ENCODE peak calls at places on chromosomes 13 and 19, in five cellular contexts. K is PC-3, I is HCT116, N is GM23248, S is neural progenitor cell. X is an unnamed sample. For H3K9me3, the result is how much of the 10 kb centered on the place peaks cover.

GRCh38 chr13:113920606-113921306 is 53.1 kb downstream of the C13orf46 start:
- DNase-seq in K (no peak), I (no peak), N (no peak), S (no peak), X (no peak)

GRCh38 chr19:2551172-2551863 is 75.4 kb downstream of the GADD45B start:
- DNase-seq in K (no peak), I (no peak), N (no peak), S (no peak), X (no peak)

GRCh38 chr19:40609561-40610395 is 8.6 kb downstream of the LTBP4 start:
- DNase-seq in K (no peak), I (peak), N (peak), S (peak), X (peak)

GRCh38 chr19:1453525-1454371 is 3.8 kb downstream of the APC2 start:
- DNase-seq in K (peak), I (no peak), N (peak), S (peak), X (no peak)

GRCh38 chr13:46817081-46817480 is 20.1 kb upstream of the ESD start:
- DNase-seq in K (no peak), I (no peak), N (peak), S (peak), X (no peak)

GRCh38 chr19:4577020-4577782 is 17.7 kb upstream of the SEMA6B start:
- DNase-seq in K (peak), I (no peak), N (peak), S (no peak), X (no peak)

GRCh38 chr13:50951366-50951765 is 41.8 kb downstream of the RNASEH2B start:
- DNase-seq in K (no peak), I (no peak), N (no peak), S (no peak), X (no peak)

GRCh38 chr13:114148521-114148855 is 16.1 kb upstream of the RASA3 start:
- DNase-seq in K (no peak), I (no peak), N (no peak), S (no peak), X (peak)

GRCh38 chr13:99320693-99321481 is 13.7 kb upstream of the GPR183 start:
- DNase-seq in K (peak), I (peak), N (peak), S (no peak), X (no peak)

GRCh38 chr13:87923713-87924112 is 252.5 kb downstream of the SLITRK5 start:
- DNase-seq in K (no peak), I (no peak), N (no peak), S (no peak), X (no peak)

GRCh38 chr13:63938851-63939250 is 2523.2 kb upstream of the PCDH20 start:
- DNase-seq in K (peak), I (no peak), N (no peak), S (no peak), X (no peak)

GRCh38 chr19:54316746-54317107 is 3.8 kb upstream of the LILRA5 start:
- DNase-seq in K (no peak), I (no peak), N (peak), S (peak), X (no peak)

GRCh38 chr13:112693831-112694497 is 4.1 kb downstream of the ATP11A start:
- DNase-seq in K (peak), I (no peak), N (peak), S (peak), X (peak)

GRCh38 chr13:62544928-62545327 is 1129.3 kb upstream of the PCDH20 start:
- DNase-seq in K (no peak), I (no peak), N (no peak), S (no peak), X (no peak)

GRCh38 chr13:20565120-20565736 is 1.7 kb upstream of the IFT88 start:
- DNase-seq in K (peak), I (no peak), N (peak), S (no peak), X (no peak)

GRCh38 chr19:19040417-19040816 is 7.0 kb downstream of the ARMC6 start:
- DNase-seq in K (peak), I (no peak), N (peak), S (no peak), X (no peak)

GRCh38 chr13:50080158-50080855 is 65.1 kb downstream of the KCNRG start:
- DNase-seq in K (no peak), I (no peak), N (peak), S (peak), X (peak)

GRCh38 chr13:47112205-47112896 is 215.5 kb upstream of the HTR2A start:
- DNase-seq in K (peak), I (no peak), N (peak), S (peak), X (no peak)

GRCh38 chr19:18007939-18008673 is at the start of gene ARRDC2:
- DNase-seq in K (peak), I (no peak), N (peak), S (peak), X (peak)

GRCh38 chr19:947707-948533 is 22.1 kb downstream of the ARID3A start:
- DNase-seq in K (no peak), I (no peak), N (no peak), S (no peak), X (no peak)

GRCh38 chr19:35002037-35002535 is 2.0 kb downstream of the GRAMD1A start:
- DNase-seq in K (no peak), I (no peak), N (no peak), S (no peak), X (no peak)
- TF ChIP-seq EZH2phosphoT487 in K (no peak), I (no peak), N (no peak), S (no peak), X (no peak)

GRCh38 chr13:43357435-43358065 is 334.2 kb downstream of the DNAJC15 start:
- DNase-seq in K (no peak), I (no peak), N (no peak), S (no peak), X (no peak)
- TF ChIP-seq EZH2 in K (no peak), I (no peak), N (no peak), S (no peak), X (no peak)

DNA sequence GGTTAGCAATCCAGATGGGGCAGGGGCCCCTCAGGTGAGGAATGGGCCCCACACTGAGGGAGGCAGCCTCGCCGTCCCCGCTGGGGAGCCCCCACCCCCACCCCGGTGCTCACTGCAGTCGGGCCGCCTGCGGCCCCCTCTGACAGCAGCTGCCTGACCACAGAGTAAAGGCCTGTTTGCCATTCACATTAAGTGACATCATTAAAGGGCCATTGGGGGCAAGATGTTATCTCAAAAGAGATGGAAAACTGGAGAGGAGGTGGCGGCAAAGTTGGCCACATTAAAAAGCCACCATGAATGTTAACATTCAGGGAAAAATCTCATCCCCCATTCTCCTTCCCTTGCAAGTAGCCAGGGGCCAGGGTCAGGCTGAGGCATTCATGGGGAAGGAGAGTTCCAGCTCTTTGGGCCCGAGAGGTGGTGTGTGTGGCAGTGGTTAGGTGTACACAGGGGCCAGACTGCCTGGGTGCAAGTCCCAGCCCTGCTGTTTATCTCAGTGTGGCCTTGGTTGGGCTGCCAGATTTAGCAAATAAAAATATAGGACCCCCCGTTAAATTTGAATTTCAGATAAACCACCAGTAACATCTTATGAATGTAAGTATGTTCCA is 20.9 kb downstream of the VSTM2B start:
- DNase-seq in K (no peak), I (no peak), N (no peak), S (no peak), X (no peak)
- H3K9me3 ChIP-seq in K (under half), I (under half), N (under half), S (under half), X (under half)

GRCh38 chr19:44571830-44572661 is 41.3 kb upstream of the IGSF23 start:
- DNase-seq in K (no peak), I (no peak), N (no peak), S (no peak), X (no peak)

GRCh38 chr19:44573183-44573582 is 40.2 kb upstream of the IGSF23 start:
- DNase-seq in K (no peak), I (no peak), N (no peak), S (no peak), X (no peak)

GRCh38 chr19:44570603-44570983 is 41.1 kb upstream of the CEACAM20 start:
- DNase-seq in K (no peak), I (no peak), N (no peak), S (no peak), X (no peak)

GRCh38 chr19:44573647-44574046 is 39.7 kb upstream of the IGSF23 start:
- DNase-seq in K (no peak), I (no peak), N (no peak), S (no peak), X (no peak)

GRCh38 chr19:44570984-44571684 is 41.7 kb upstream of the CEACAM20 start:
- DNase-seq in K (peak), I (peak), N (peak), S (peak), X (peak)
- TF ChIP-seq EZH2phosphoT487 in K (no peak), I (no peak), N (no peak), S (no peak), X (no peak)